ENCODE peak calls at places on chromosomes 12 and 14, in five cellular contexts. E is MG63; N is WERI-Rb-1; L is breast epithelium; S is CD8-positive, alpha-beta memory T cell. F is an unnamed sample.

GRCh38 chr12:49389092-49389703 is 21.9 kb downstream of the SPATS2 start:
- DNase-seq in L (no peak), S (peak), E (no peak), N (no peak), F (no peak)

GRCh38 chr14:52703225-52703624 is 3.8 kb upstream of the PSMC6 start:
- DNase-seq in S (no peak), N (no peak), L (peak), E (peak), F (no peak)

GRCh38 chr12:24227550-24227949 is 278.1 kb upstream of the SOX5 start:
- DNase-seq in L (no peak), E (no peak), N (no peak), S (no peak), F (no peak)

GRCh38 chr12:59093090-59093489 is 172.8 kb upstream of the LRIG3 start:
- DNase-seq in L (no peak), N (no peak), E (no peak), S (no peak), F (no peak)

GRCh38 chr14:77830692-77831091 is 30.8 kb downstream of the ADCK1 start:
- DNase-seq in E (no peak), L (no peak), N (no peak), S (no peak), F (no peak)

GRCh38 chr12:24902521-24903304 is 46.2 kb downstream of the BCAT1 start:
- DNase-seq in E (peak), S (no peak), L (no peak), N (no peak), F (no peak)

GRCh38 chr14:86570371-86570770 is 1040.4 kb downstream of the FLRT2 start:
- DNase-seq in N (no peak), S (no peak), E (no peak), L (no peak), F (no peak)

GRCh38 chr12:101884174-101884573 is 6.8 kb downstream of the DRAM1 start:
- DNase-seq in E (no peak), S (no peak), L (no peak), N (no peak), F (no peak)

GRCh38 chr14:102592969-102593840 is 756 bp downstream of the RCOR1 start:
- DNase-seq in N (peak), L (peak), S (peak), E (peak), F (no peak)

GRCh38 chr14:35632276-35633071 is 98.5 kb downstream of the INSM2 start:
- DNase-seq in N (no peak), S (no peak), E (no peak), L (no peak), F (no peak)

GRCh38 chr14:77151245-77151644 is 9.7 kb upstream of the ZDHHC22 start:
- DNase-seq in N (peak), E (no peak), S (no peak), L (no peak), F (no peak)

GRCh38 chr12:47164730-47165439 is 85.1 kb upstream of the AMIGO2 start:
- DNase-seq in E (peak), L (no peak), N (no peak), S (no peak), F (no peak)

GRCh38 chr12:82326905-82327503 is 31.2 kb downstream of the CCDC59 start:
- DNase-seq in S (no peak), N (no peak), L (no peak), E (no peak), F (peak)

GRCh38 chr14:73888460-73888725 is 1.7 kb downstream of the ZNF410 start:
- DNase-seq in N (no peak), E (no peak), L (no peak), S (no peak), F (no peak)

GRCh38 chr12:53951577-53952334 is 2.9 kb upstream of the HOXC12 start:
- DNase-seq in S (no peak), N (no peak), L (no peak), E (no peak), F (no peak)

GRCh38 chr12:10959777-10960176 is 20.7 kb upstream of the TAS2R14 start:
- DNase-seq in S (no peak), E (no peak), L (no peak), N (no peak), F (no peak)

GRCh38 chr12:50040657-50041056 is 15.4 kb upstream of the RACGAP1 start:
- DNase-seq in N (no peak), S (no peak), E (no peak), L (no peak), F (no peak)

GRCh38 chr14:104895207-104895785 is 29.4 kb upstream of the PLD4 start:
- DNase-seq in L (no peak), E (no peak), N (no peak), S (no peak), F (no peak)

GRCh38 chr14:80678436-80678835 is 263.1 kb downstream of the CEP128 start:
- DNase-seq in N (no peak), L (no peak), S (no peak), E (no peak), F (no peak)

GRCh38 chr14:92463141-92463540 is 50.4 kb upstream of the RIN3 start:
- DNase-seq in L (peak), S (no peak), E (no peak), N (no peak), F (peak)

GRCh38 chr14:94113490-94113889 is 3.0 kb downstream of the IFI27 start:
- DNase-seq in S (no peak), N (no peak), E (peak), L (no peak), F (no peak)

GRCh38 chr12:115096673-115097349 is 412.8 kb upstream of the TBX3 start:
- DNase-seq in S (no peak), N (no peak), L (no peak), E (no peak), F (no peak)

GRCh38 chr12:63804746-63805145 is 25.0 kb downstream of the RXYLT1 start:
- DNase-seq in L (no peak), N (no peak), E (no peak), S (no peak), F (no peak)

GRCh38 chr12:78470354-78471195 is 394.0 kb upstream of the SYT1 start:
- DNase-seq in S (no peak), N (peak), E (peak), L (no peak), F (peak)

GRCh38 chr12:13546231-13546630 is 349.7 kb downstream of the EMP1 start:
- DNase-seq in S (no peak), N (no peak), E (no peak), L (no peak), F (no peak)

GRCh38 chr12:65756956-65757511 is 67.2 kb upstream of the HMGA2 start:
- DNase-seq in N (no peak), E (no peak), S (no peak), L (no peak), F (no peak)

GRCh38 chr12:65759735-65760134 is 64.5 kb upstream of the HMGA2 start:
- DNase-seq in L (no peak), N (no peak), S (no peak), E (no peak), F (no peak)

GRCh38 chr12:65755596-65755978 is 68.7 kb upstream of the HMGA2 start:
- DNase-seq in L (no peak), N (no peak), E (no peak), S (no peak), F (no peak)

GRCh38 chr12:65758401-65758800 is 65.9 kb upstream of the HMGA2 start:
- DNase-seq in N (no peak), L (no peak), E (no peak), S (no peak), F (no peak)

GRCh38 chr12:65754744-65755595 is 69.3 kb upstream of the HMGA2 start:
- DNase-seq in L (no peak), S (no peak), E (no peak), N (no peak), F (no peak)
- H3K4me3 ChIP-seq in L (no peak), S (no peak), E (no peak), N (no peak), F (no peak)

DNA sequence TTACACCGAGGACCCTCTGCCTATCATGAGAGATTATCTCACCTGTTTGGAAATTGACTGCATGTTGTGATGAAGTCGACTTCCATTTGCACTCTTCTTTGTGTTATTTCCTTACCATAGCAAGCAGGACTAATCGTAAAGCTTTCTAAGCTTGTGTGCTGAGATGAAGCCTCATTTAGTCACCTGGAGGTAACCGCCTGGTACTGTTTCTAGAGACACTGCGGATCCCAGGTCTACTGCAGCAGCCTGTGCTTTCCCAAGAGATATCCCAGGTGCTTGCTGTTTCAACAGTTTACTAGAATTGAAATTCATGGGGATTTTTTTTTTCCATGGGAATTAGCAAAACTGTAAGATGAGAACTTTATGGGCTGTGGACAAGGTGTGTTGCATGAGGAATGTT is 131.8 kb downstream of the PTPRR start:
- DNase-seq in S (no peak), N (no peak), L (no peak), E (no peak), F (no peak)
- H3K4me3 ChIP-seq in S (no peak), N (no peak), L (no peak), E (no peak), F (no peak)

GRCh38 chr12:12018454-12018853 is 52.3 kb upstream of the BCL2L14 start:
- DNase-seq in N (no peak), E (peak), L (peak), S (no peak), F (no peak)
- H3K4me3 ChIP-seq in N (no peak), E (no peak), L (no peak), S (no peak), F (no peak)

DNA sequence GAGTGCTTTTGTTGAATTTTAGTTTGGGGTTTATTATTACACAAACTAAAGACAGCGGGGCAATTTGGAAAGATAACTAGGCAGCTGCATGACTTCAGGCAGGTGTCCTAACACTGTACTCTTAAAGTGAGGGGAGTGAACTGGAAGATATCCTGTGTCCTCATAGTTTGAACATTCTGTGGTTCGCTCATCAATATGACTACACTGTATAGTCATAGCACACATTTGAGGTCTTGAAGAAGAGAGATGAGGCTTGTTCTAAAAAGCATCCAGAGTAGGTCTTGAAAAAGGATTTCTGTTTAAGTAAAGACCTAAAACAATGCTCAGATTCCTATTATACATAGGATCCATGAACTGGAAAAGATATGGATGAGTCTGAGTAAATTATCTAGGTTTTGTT is 1.8 kb upstream of the MAP3K9 start:
- DNase-seq in S (no peak), N (no peak), E (no peak), L (no peak), F (no peak)
- H3K4me3 ChIP-seq in S (no peak), N (no peak), E (no peak), L (no peak), F (no peak)

DNA sequence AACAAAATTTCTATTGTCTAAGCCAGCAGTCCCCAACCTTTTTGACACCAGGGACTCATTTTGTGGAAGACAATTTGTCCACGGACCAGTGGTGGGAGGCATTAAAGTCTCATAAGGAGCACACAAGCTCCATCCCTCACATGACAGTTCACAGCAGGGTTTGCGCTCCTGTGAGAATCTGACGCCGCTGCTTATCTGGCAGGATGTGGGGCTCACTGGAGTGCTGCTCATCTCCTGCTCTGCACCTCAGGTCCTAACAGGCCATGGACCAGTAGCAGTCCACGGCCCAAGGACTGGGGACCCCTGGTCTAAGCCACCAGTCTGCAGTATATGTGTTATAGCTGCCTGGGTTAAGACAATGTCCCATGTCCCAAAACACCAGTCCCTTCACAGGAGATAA is 27.2 kb downstream of the VCPKMT start:
- DNase-seq in L (no peak), S (no peak), E (no peak), N (no peak), F (no peak)
- H3K4me3 ChIP-seq in L (no peak), S (no peak), E (no peak), N (no peak), F (no peak)

GRCh38 chr14:99035712-99036593 is 236.0 kb downstream of the BCL11B start:
- DNase-seq in N (no peak), S (no peak), L (peak), E (peak), F (no peak)

GRCh38 chr14:99036594-99037293 is 235.3 kb downstream of the BCL11B start:
- DNase-seq in S (no peak), N (no peak), E (no peak), L (no peak), F (no peak)

GRCh38 chr14:99035268-99035667 is 236.7 kb downstream of the BCL11B start:
- DNase-seq in S (no peak), L (no peak), E (peak), N (no peak), F (no peak)

GRCh38 chr14:99033951-99034350 is 238.0 kb downstream of the BCL11B start:
- DNase-seq in N (no peak), L (no peak), E (no peak), S (no peak), F (no peak)

GRCh38 chr14:99034711-99035171 is 237.3 kb downstream of the BCL11B start:
- DNase-seq in N (no peak), L (no peak), E (no peak), S (no peak), F (no peak)
- H3K4me3 ChIP-seq in N (no peak), L (no peak), E (no peak), S (no peak), F (no peak)

DNA sequence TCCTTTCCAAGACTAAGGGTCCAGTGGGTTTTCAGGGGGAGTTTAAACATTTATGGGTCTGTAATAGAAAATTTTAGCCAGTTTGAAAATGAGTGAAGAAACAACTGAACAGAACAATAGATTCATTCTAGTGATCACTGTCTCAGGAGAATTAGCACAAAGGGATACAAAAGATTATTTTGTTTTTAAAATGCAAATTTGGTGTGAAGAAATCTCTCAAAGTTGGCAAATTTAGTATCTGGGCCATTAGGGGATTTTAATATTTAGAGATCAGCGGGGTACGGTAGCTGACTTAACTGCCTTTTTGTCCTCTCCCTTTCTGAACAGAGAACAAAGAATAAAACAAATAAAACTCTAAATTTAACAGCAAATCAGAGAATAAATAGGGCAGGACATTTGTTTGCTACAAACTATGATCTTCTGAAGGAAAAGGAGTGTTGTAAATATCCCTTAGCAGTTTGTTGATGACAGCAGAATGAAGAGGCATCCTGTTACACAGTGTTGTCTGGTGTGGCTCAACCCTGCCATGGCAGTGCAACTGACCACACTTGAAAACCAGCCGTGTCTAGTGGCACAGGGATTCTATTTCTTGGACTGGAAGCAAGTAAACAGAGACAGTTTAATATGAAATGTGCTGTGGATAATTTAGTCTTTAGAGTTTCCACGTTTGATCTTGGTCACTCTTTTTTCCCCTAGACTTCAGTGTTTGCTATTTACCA is 46.3 kb upstream of the LRTM2 start:
- DNase-seq in N (no peak), S (no peak), E (no peak), L (no peak), F (no peak)
- H3K4me3 ChIP-seq in N (no peak), S (no peak), E (no peak), L (no peak), F (no peak)